ENCODE peak calls at places on chromosomes 16 and 17, in eight cellular contexts. T is heart left ventricle; D is OCI-LY7; X is GM23338; F is CD8-positive, alpha-beta T cell; S is neural progenitor cell; I is stomach; W is A549. Y is an unnamed sample.

GRCh38 chr16:76532188-76532973 is 255.2 kb downstream of the CNTNAP4 start:
- DNase-seq in T (no peak), D (no peak), X (no peak), F (no peak), S (no peak), I (no peak), W (no peak), Y (no peak)

GRCh38 chr16:55559933-55560516 is 6.5 kb upstream of the CAPNS2 start:
- DNase-seq in T (no peak), D (no peak), X (no peak), F (no peak), S (no peak), I (no peak), W (no peak), Y (no peak)

GRCh38 chr17:77948690-77949114 is 9.8 kb upstream of the TNRC6C start:
- DNase-seq in T (no peak), D (no peak), X (peak; percentile 74), F (no peak), S (peak; percentile 66), I (no peak), W (peak; percentile 57), Y (no peak)

GRCh38 chr16:83015871-83016270 is 389.1 kb downstream of the CDH13 start:
- DNase-seq in T (no peak), D (no peak), X (no peak), F (no peak), S (no peak), I (no peak), W (no peak), Y (no peak)

GRCh38 chr16:76197925-76198324 is 79.3 kb upstream of the CNTNAP4 start:
- DNase-seq in T (no peak), D (no peak), X (no peak), F (no peak), S (no peak), I (no peak), W (no peak), Y (no peak)

GRCh38 chr17:31631759-31632158 is 227.3 kb downstream of the COPRS start:
- DNase-seq in T (no peak), D (no peak), X (no peak), F (no peak), S (no peak), I (no peak), W (no peak), Y (no peak)

GRCh38 chr16:85136705-85137322 is 24.5 kb upstream of the CIBAR2 start:
- DNase-seq in T (peak; percentile 61), D (no peak), X (peak; percentile 63), F (no peak), S (no peak), I (peak; percentile 31), W (peak; percentile 38), Y (peak; percentile 78)

GRCh38 chr17:688100-688989 is 26.3 kb downstream of the VPS53 start:
- DNase-seq in T (no peak), D (peak; percentile 2), X (peak; percentile 67), F (no peak), S (peak; percentile 56), I (no peak), W (peak; percentile 67), Y (no peak)

GRCh38 chr17:32120086-32120485 is 22.2 kb upstream of the RHOT1 start:
- DNase-seq in T (no peak), D (no peak), X (no peak), F (no peak), S (peak; percentile 56), I (no peak), W (no peak), Y (no peak)

GRCh38 chr17:6161456-6161855 is 91.3 kb downstream of the WSCD1 start:
- DNase-seq in T (no peak), D (no peak), X (no peak), F (no peak), S (no peak), I (no peak), W (no peak), Y (no peak)

GRCh38 chr17:3959295-3959899 is 4.8 kb downstream of the ATP2A3 start:
- DNase-seq in T (no peak), D (no peak), X (no peak), F (no peak), S (no peak), I (peak; percentile 66), W (peak; percentile 76), Y (no peak)

GRCh38 chr17:77691216-77692085 is 267.1 kb upstream of the TNRC6C start:
- DNase-seq in T (no peak), D (peak; percentile 84), X (no peak), F (no peak), S (no peak), I (no peak), W (no peak), Y (peak; percentile 69)

GRCh38 chr16:86723699-86724098 is 145.3 kb downstream of the FOXL1 start:
- DNase-seq in T (no peak), D (no peak), X (peak; percentile 80), F (no peak), S (peak; percentile 69), I (no peak), W (no peak), Y (no peak)

GRCh38 chr17:49932131-49932723 is 36.8 kb upstream of the DLX4 start:
- DNase-seq in T (no peak), D (no peak), X (no peak), F (no peak), S (no peak), I (no peak), W (no peak), Y (no peak)

GRCh38 chr17:45940826-45941225 is 46.5 kb downstream of the MAPT start:
- DNase-seq in T (no peak), D (no peak), X (no peak), F (no peak), S (no peak), I (peak; percentile 65), W (no peak), Y (no peak)

GRCh38 chr16:648071-648785 is 937 bp upstream of the WDR90 start:
- DNase-seq in T (no peak), D (peak; percentile 75), X (peak; percentile 75), F (no peak), S (peak; percentile 62), I (peak; percentile 83), W (peak; percentile 54), Y (no peak)

GRCh38 chr16:12899529-12900168 is 1.7 kb upstream of the SHISA9 start:
- DNase-seq in T (no peak), D (no peak), X (no peak), F (no peak), S (peak; percentile 12), I (peak; percentile 29), W (no peak), Y (no peak)
- H3K27ac ChIP-seq in T (no peak overlapping the region), D (no peak overlapping the region), X (no peak overlapping the region), F (no peak overlapping the region), S (no peak overlapping the region), I (no peak overlapping the region), W (no peak overlapping the region), Y (no peak overlapping the region)

DNA sequence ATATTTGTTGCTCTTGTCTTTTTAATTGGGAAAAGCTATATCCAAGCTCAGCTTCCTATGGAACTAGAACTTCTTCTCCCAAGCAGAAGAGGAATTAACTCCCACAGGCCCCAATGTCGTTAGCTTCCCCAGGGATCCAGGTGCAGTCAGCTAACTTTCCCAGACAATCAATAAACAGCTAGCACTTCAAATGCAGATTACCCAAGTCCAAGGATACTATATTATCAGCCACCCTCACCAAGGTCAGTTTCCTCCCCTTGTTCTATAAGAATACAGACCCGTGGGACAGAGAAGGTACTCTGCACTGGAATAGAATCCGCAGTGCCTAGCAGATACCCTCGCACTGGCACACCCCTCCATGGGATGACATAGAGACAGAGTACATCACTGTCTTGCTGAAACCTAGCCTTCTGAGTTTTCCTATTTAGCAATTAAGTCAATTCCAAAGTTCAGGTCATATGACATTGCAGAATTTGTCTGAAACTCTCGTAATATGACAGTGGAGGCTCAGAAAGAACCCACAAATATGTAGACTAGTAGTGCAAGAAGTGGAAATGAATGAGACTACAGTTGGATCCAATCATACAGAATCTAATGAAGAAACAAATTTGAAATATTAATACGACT is 39.9 kb upstream of the ABCA10 start:
- DNase-seq in T (no peak), D (no peak), X (no peak), F (no peak), S (no peak), I (no peak), W (peak; percentile 47), Y (no peak)
- H3K4me3 ChIP-seq in T (no peak overlapping the region), D (no peak overlapping the region), X (no peak overlapping the region), F (no peak overlapping the region), S (no peak overlapping the region), I (no peak overlapping the region), W (peak overlapping the region; percentile 15), Y (no peak overlapping the region)

GRCh38 chr17:82098169-82098938 is at the start of gene FASN:
- DNase-seq in T (peak; percentile 95), D (peak; percentile 100), X (peak; percentile 97), F (peak; percentile 81), S (peak; percentile 99), I (peak; percentile 97), W (peak; percentile 97), Y (peak; percentile 93)

GRCh38 chr17:82101767-82102679 is 4.0 kb upstream of the FASN start:
- DNase-seq in T (no peak), D (peak; percentile 66), X (no peak), F (no peak), S (no peak), I (peak; percentile 73), W (no peak), Y (no peak)

GRCh38 chr17:82101301-82101715 is 3.3 kb upstream of the FASN start:
- DNase-seq in T (no peak), D (peak; percentile 42), X (no peak), F (no peak), S (no peak), I (no peak), W (no peak), Y (no peak)

GRCh38 chr17:82098939-82099765 is 1.1 kb upstream of the FASN start:
- DNase-seq in T (no peak), D (peak; percentile 88), X (peak; percentile 48), F (no peak), S (peak; percentile 56), I (no peak), W (no peak), Y (no peak)

DNA sequence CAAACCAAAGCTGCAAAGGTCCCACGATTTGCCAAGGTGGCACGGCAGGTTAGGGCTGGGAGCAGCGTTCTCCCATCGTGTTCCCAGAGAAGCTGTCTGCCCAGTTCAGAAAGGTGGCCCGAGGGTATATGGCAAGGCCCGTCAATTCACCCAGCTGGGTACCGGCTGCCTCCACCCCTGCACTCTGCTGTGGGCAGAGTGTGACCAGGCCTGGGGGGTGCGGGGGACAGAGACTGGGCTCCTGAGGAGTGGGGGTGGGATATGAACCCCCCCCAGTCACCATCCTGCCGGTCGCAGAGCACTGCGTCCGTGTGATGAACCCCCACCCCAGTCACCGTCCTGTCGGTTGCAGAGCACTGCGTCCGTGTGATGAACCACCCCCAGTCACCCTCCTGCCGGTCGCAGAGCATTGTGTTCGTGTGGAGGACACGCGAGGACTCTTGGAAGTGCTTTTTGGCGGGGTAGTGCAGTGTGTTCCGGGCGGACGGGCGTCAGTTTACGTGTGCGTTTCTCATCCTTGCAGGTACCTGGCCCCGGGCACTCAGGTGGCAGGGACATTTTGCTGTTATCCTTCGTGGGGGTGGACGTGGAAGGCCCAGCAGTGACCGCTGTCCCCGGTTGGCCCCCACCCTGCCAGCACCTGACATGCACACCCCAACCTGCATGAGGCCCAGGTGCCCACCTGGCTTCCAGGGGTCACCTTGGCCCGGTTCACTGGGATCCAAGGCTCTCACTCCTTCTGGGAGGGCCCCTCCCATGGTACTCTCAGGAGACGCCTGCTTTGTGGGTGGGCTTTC is 2.7 kb upstream of the FASN start:
- DNase-seq in T (no peak), D (no peak), X (no peak), F (no peak), S (no peak), I (no peak), W (no peak), Y (no peak)
- H3K27ac ChIP-seq in T (no peak overlapping the region), D (peak overlapping the region; percentile 89), X (no peak overlapping the region), F (no peak overlapping the region), S (no peak overlapping the region), I (peak overlapping the region; percentile 91), W (peak overlapping the region; percentile 96), Y (no peak overlapping the region)

GRCh38 chr16:73063854-73064226 is 15.9 kb upstream of the ZFHX3 start:
- DNase-seq in T (no peak), D (no peak), X (no peak), F (no peak), S (no peak), I (no peak), W (no peak), Y (no peak)
- H3K4me3 ChIP-seq in T (no peak overlapping the region), D (no peak overlapping the region), X (peak overlapping the region; percentile 62), F (no peak overlapping the region), S (no peak overlapping the region), I (no peak overlapping the region), W (no peak overlapping the region), Y (peak overlapping the region; percentile 79)

Y was measured in coronary artery.